ENCODE peak calls at places on chromosomes 11 and 22, in eight cellular contexts. P is GM23338; D is NCI-H2029; Q is glutamatergic neuron; F is central memory CD4-positive, alpha-beta T cell; J is NCI-H774; O is T-cell; Z is A549. L is an unnamed sample.

GRCh38 chr11:1205121-1205986 is 17.5 kb upstream of the MUC5B start:
- DNase-seq in J (no peak), Q (peak; percentile 20), O (no peak), F (no peak), P (no peak), Z (no peak), D (no peak), L (no peak)

GRCh38 chr22:23225724-23226496 is 45.6 kb downstream of the BCR start:
- DNase-seq in Q (no peak), P (no peak), O (peak; percentile 53), F (peak; percentile 67), J (no peak), Z (peak; percentile 36), D (no peak), L (no peak)

GRCh38 chr11:11993814-11994213 is 14.6 kb downstream of the DKK3 start:
- DNase-seq in Z (peak; percentile 46), Q (no peak), J (no peak), F (no peak), D (no peak), O (no peak), P (no peak), L (no peak)

GRCh38 chr11:105611414-105611813 is 1.5 kb downstream of the GRIA4 start:
- DNase-seq in Z (no peak), Q (no peak), J (no peak), F (no peak), P (no peak), D (no peak), O (no peak), L (no peak)

GRCh38 chr11:15258433-15259350 is 144.0 kb downstream of the INSC start:
- DNase-seq in D (peak; percentile 65), O (no peak), Q (no peak), J (no peak), P (peak; percentile 55), Z (peak; percentile 62), F (no peak), L (no peak)

GRCh38 chr11:112310867-112311266 is 50.2 kb upstream of the PLET1 start:
- DNase-seq in D (no peak), J (no peak), Q (no peak), O (no peak), P (no peak), Z (no peak), F (no peak), L (peak; percentile 50)

GRCh38 chr22:37817705-37818311 is 5.4 kb upstream of the GALR3 start:
- DNase-seq in Z (peak; percentile 68), Q (peak; percentile 92), P (peak; percentile 90), D (peak; percentile 39), O (peak; percentile 77), F (peak; percentile 66), J (peak; percentile 32), L (peak; percentile 68)

GRCh38 chr11:65556470-65557279 is 1.5 kb downstream of the LTBP3 start:
- DNase-seq in F (no peak), O (no peak), J (no peak), P (no peak), Z (peak; percentile 52), Q (no peak), D (no peak), L (no peak)

GRCh38 chr22:32747588-32747987 is 53.9 kb upstream of the TIMP3 start:
- DNase-seq in O (no peak), Q (no peak), F (no peak), Z (no peak), P (no peak), J (no peak), D (no peak), L (no peak)

GRCh38 chr11:352456-353180 is 16.7 kb upstream of the B4GALNT4 start:
- DNase-seq in Z (no peak), O (no peak), J (no peak), D (no peak), P (no peak), F (no peak), Q (no peak), L (no peak)

GRCh38 chr22:25896592-25896991 is 154.6 kb downstream of the MYO18B start:
- DNase-seq in J (no peak), P (no peak), D (no peak), Z (no peak), Q (no peak), F (no peak), O (no peak), L (no peak)

GRCh38 chr11:65384301-65384889 is 1.9 kb upstream of the SLC25A45 start:
- DNase-seq in P (no peak), J (no peak), O (peak; percentile 20), Z (no peak), D (no peak), Q (no peak), F (no peak), L (no peak)

GRCh38 chr11:73950869-73951710 is at the start of gene DNAJB13:
- DNase-seq in F (no peak), J (peak; percentile 75), O (no peak), P (peak; percentile 88), D (peak; percentile 79), Q (peak; percentile 67), Z (peak; percentile 67), L (peak; percentile 28)

L was measured in NCI-H146.